ENCODE peak calls at places on chromosomes 12 and 14, in nine cellular contexts. One of them, this sample, is unnamed.

GRCh38 chr14:80615831-80616230 is 325.7 kb downstream of the CEP128 start:
- DNase-seq in choroid plexus epithelial cell: no peak
- DNase-seq in GM10248: peak; percentile 48
- DNase-seq in fibroblast of mammary gland: no peak
- DNase-seq in nephron progenitor cell: no peak
- DNase-seq in dorsolateral prefrontal cortex: no peak
- DNase-seq in heart left ventricle: no peak
- DNase-seq in progenitor cell of endocrine pancreas: no peak
- DNase-seq in lung: no peak
- DNase-seq in this sample: no peak

GRCh38 chr12:33593753-33594152 is 154.1 kb upstream of the SYT10 start:
- DNase-seq in choroid plexus epithelial cell: no peak
- DNase-seq in GM10248: no peak
- DNase-seq in fibroblast of mammary gland: no peak
- DNase-seq in nephron progenitor cell: no peak
- DNase-seq in dorsolateral prefrontal cortex: no peak
- DNase-seq in heart left ventricle: no peak
- DNase-seq in progenitor cell of endocrine pancreas: no peak
- DNase-seq in lung: no peak
- DNase-seq in this sample: no peak

GRCh38 chr14:88551936-88552565 is 2.8 kb downstream of the PTPN21 start:
- DNase-seq in choroid plexus epithelial cell: peak; percentile 28
- DNase-seq in GM10248: no peak
- DNase-seq in fibroblast of mammary gland: peak; percentile 27
- DNase-seq in nephron progenitor cell: peak; percentile 16
- DNase-seq in dorsolateral prefrontal cortex: peak; percentile 43
- DNase-seq in heart left ventricle: no peak
- DNase-seq in progenitor cell of endocrine pancreas: no peak
- DNase-seq in lung: no peak
- DNase-seq in this sample: no peak

GRCh38 chr14:89137514-89138163 is 279.4 kb downstream of the FOXN3 start:
- DNase-seq in choroid plexus epithelial cell: peak; percentile 77
- DNase-seq in GM10248: no peak
- DNase-seq in fibroblast of mammary gland: peak; percentile 97
- DNase-seq in nephron progenitor cell: no peak
- DNase-seq in dorsolateral prefrontal cortex: no peak
- DNase-seq in heart left ventricle: peak; percentile 12
- DNase-seq in progenitor cell of endocrine pancreas: no peak
- DNase-seq in lung: peak; percentile 88
- DNase-seq in this sample: no peak

GRCh38 chr12:108338915-108339657 is at the start of gene CMKLR1:
- DNase-seq in choroid plexus epithelial cell: no peak
- DNase-seq in GM10248: no peak
- DNase-seq in fibroblast of mammary gland: no peak
- DNase-seq in nephron progenitor cell: peak; percentile 49
- DNase-seq in dorsolateral prefrontal cortex: no peak
- DNase-seq in heart left ventricle: peak; percentile 71
- DNase-seq in progenitor cell of endocrine pancreas: no peak
- DNase-seq in lung: no peak
- DNase-seq in this sample: no peak

GRCh38 chr14:94088516-94088915 is 7.4 kb downstream of the IFI27L1 start:
- DNase-seq in choroid plexus epithelial cell: peak; percentile 23
- DNase-seq in GM10248: no peak
- DNase-seq in fibroblast of mammary gland: peak; percentile 66
- DNase-seq in nephron progenitor cell: no peak
- DNase-seq in dorsolateral prefrontal cortex: no peak
- DNase-seq in heart left ventricle: no peak
- DNase-seq in progenitor cell of endocrine pancreas: no peak
- DNase-seq in lung: no peak
- DNase-seq in this sample: no peak

GRCh38 chr14:32469388-32470160 is 140.5 kb downstream of the AKAP6 start:
- DNase-seq in choroid plexus epithelial cell: peak; percentile 80
- DNase-seq in GM10248: peak; percentile 22
- DNase-seq in fibroblast of mammary gland: peak; percentile 67
- DNase-seq in nephron progenitor cell: no peak
- DNase-seq in dorsolateral prefrontal cortex: no peak
- DNase-seq in heart left ventricle: no peak
- DNase-seq in progenitor cell of endocrine pancreas: no peak
- DNase-seq in lung: no peak
- DNase-seq in this sample: no peak

GRCh38 chr12:16165506-16165905 is 112.0 kb downstream of the SLC15A5 start:
- DNase-seq in choroid plexus epithelial cell: peak; percentile 73
- DNase-seq in GM10248: no peak
- DNase-seq in fibroblast of mammary gland: peak; percentile 78
- DNase-seq in nephron progenitor cell: peak; percentile 25
- DNase-seq in dorsolateral prefrontal cortex: no peak
- DNase-seq in heart left ventricle: no peak
- DNase-seq in progenitor cell of endocrine pancreas: no peak
- DNase-seq in lung: no peak
- DNase-seq in this sample: no peak

GRCh38 chr12:29783773-29784666 is at the start of gene TMTC1:
- DNase-seq in choroid plexus epithelial cell: peak; percentile 70
- DNase-seq in GM10248: peak; percentile 14
- DNase-seq in fibroblast of mammary gland: peak; percentile 58
- DNase-seq in nephron progenitor cell: peak; percentile 92
- DNase-seq in dorsolateral prefrontal cortex: peak; percentile 14
- DNase-seq in heart left ventricle: peak; percentile 87
- DNase-seq in progenitor cell of endocrine pancreas: peak; percentile 86
- DNase-seq in lung: peak; percentile 41
- DNase-seq in this sample: peak; percentile 32

GRCh38 chr14:56874375-56874774 is 64.1 kb upstream of the OTX2 start:
- DNase-seq in choroid plexus epithelial cell: no peak
- DNase-seq in GM10248: peak; percentile 11
- DNase-seq in fibroblast of mammary gland: peak; percentile 0
- DNase-seq in nephron progenitor cell: peak; percentile 8
- DNase-seq in dorsolateral prefrontal cortex: no peak
- DNase-seq in heart left ventricle: no peak
- DNase-seq in progenitor cell of endocrine pancreas: no peak
- DNase-seq in lung: no peak
- DNase-seq in this sample: no peak

GRCh38 chr14:54348001-54348611 is 48.7 kb upstream of the CDKN3 start:
- DNase-seq in choroid plexus epithelial cell: peak; percentile 70
- DNase-seq in GM10248: peak; percentile 63
- DNase-seq in fibroblast of mammary gland: peak; percentile 53
- DNase-seq in nephron progenitor cell: peak; percentile 41
- DNase-seq in dorsolateral prefrontal cortex: peak; percentile 14
- DNase-seq in heart left ventricle: no peak
- DNase-seq in progenitor cell of endocrine pancreas: no peak
- DNase-seq in lung: no peak
- DNase-seq in this sample: no peak

GRCh38 chr14:55274760-55275159 is 3.5 kb downstream of the FBXO34 start:
- DNase-seq in choroid plexus epithelial cell: peak; percentile 70
- DNase-seq in GM10248: no peak
- DNase-seq in fibroblast of mammary gland: peak; percentile 54
- DNase-seq in nephron progenitor cell: no peak
- DNase-seq in dorsolateral prefrontal cortex: no peak
- DNase-seq in heart left ventricle: no peak
- DNase-seq in progenitor cell of endocrine pancreas: no peak
- DNase-seq in lung: no peak
- DNase-seq in this sample: no peak

GRCh38 chr12:25352078-25352918 is 101.6 kb upstream of the KRAS start:
- DNase-seq in choroid plexus epithelial cell: peak; percentile 36
- DNase-seq in GM10248: no peak
- DNase-seq in fibroblast of mammary gland: no peak
- DNase-seq in nephron progenitor cell: no peak
- DNase-seq in dorsolateral prefrontal cortex: no peak
- DNase-seq in heart left ventricle: no peak
- DNase-seq in progenitor cell of endocrine pancreas: no peak
- DNase-seq in lung: no peak
- DNase-seq in this sample: no peak

GRCh38 chr12:116959198-116959460 is 48.4 kb downstream of the FBXW8 start:
- DNase-seq in choroid plexus epithelial cell: no peak
- DNase-seq in GM10248: no peak
- DNase-seq in fibroblast of mammary gland: no peak
- DNase-seq in nephron progenitor cell: no peak
- DNase-seq in dorsolateral prefrontal cortex: no peak
- DNase-seq in heart left ventricle: no peak
- DNase-seq in progenitor cell of endocrine pancreas: no peak
- DNase-seq in lung: no peak
- DNase-seq in this sample: no peak

GRCh38 chr12:15788266-15789214 is 648 bp downstream of the EPS8 start:
- DNase-seq in choroid plexus epithelial cell: peak; percentile 78
- DNase-seq in GM10248: peak; percentile 40
- DNase-seq in fibroblast of mammary gland: peak; percentile 53
- DNase-seq in nephron progenitor cell: peak; percentile 30
- DNase-seq in dorsolateral prefrontal cortex: peak; percentile 45
- DNase-seq in heart left ventricle: peak; percentile 27
- DNase-seq in progenitor cell of endocrine pancreas: peak; percentile 62
- DNase-seq in lung: peak; percentile 46
- DNase-seq in this sample: no peak

GRCh38 chr12:110683888-110684287 is 5.0 kb downstream of the HVCN1 start:
- DNase-seq in choroid plexus epithelial cell: no peak
- DNase-seq in GM10248: no peak
- DNase-seq in fibroblast of mammary gland: no peak
- DNase-seq in nephron progenitor cell: no peak
- DNase-seq in dorsolateral prefrontal cortex: no peak
- DNase-seq in heart left ventricle: no peak
- DNase-seq in progenitor cell of endocrine pancreas: no peak
- DNase-seq in lung: no peak
- DNase-seq in this sample: no peak

GRCh38 chr12:110687770-110688169 is 1.1 kb downstream of the HVCN1 start:
- DNase-seq in choroid plexus epithelial cell: no peak
- DNase-seq in GM10248: no peak
- DNase-seq in fibroblast of mammary gland: no peak
- DNase-seq in nephron progenitor cell: no peak
- DNase-seq in dorsolateral prefrontal cortex: no peak
- DNase-seq in heart left ventricle: no peak
- DNase-seq in progenitor cell of endocrine pancreas: no peak
- DNase-seq in lung: no peak
- DNase-seq in this sample: no peak

GRCh38 chr12:110688446-110689001 is 391 bp downstream of the HVCN1 start:
- DNase-seq in choroid plexus epithelial cell: no peak
- DNase-seq in GM10248: no peak
- DNase-seq in fibroblast of mammary gland: no peak
- DNase-seq in nephron progenitor cell: peak; percentile 19
- DNase-seq in dorsolateral prefrontal cortex: no peak
- DNase-seq in heart left ventricle: peak; percentile 29
- DNase-seq in progenitor cell of endocrine pancreas: no peak
- DNase-seq in lung: no peak
- DNase-seq in this sample: no peak

GRCh38 chr12:110684322-110684836 is 4.5 kb downstream of the HVCN1 start:
- DNase-seq in choroid plexus epithelial cell: peak; percentile 65
- DNase-seq in GM10248: peak; percentile 9
- DNase-seq in fibroblast of mammary gland: no peak
- DNase-seq in nephron progenitor cell: no peak
- DNase-seq in dorsolateral prefrontal cortex: no peak
- DNase-seq in heart left ventricle: no peak
- DNase-seq in progenitor cell of endocrine pancreas: no peak
- DNase-seq in lung: no peak
- DNase-seq in this sample: no peak

DNA sequence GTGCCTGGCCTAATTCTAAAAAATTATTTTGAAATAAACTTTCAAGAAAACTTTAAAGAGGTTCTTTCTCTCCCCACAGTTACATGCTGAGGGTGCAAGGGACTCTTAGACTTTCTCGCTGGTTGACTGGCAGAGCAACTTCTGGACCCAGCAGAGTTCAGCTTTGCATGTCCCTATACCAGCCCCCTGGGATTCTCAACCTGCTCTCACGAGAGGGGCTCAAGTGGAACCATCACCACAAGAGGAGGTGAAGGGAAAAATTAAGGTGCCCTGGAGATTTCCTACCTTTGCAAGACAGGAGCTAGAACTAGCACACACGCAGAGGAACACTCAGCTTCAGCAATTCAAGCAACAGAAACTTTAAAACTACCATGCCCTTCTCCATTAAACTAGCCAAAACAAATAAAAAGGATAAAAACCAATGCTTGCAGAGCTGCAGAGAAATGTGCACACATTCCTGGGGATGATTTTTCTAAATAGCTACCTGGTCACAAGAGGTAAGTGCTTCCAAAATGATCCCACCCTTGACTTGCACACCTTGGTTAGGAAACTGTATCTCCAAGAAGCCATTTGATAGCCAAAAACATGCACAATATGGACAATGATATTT is 2.5 kb downstream of the HVCN1 start:
- DNase-seq in choroid plexus epithelial cell: no peak
- DNase-seq in GM10248: peak; percentile 8
- DNase-seq in fibroblast of mammary gland: no peak
- DNase-seq in nephron progenitor cell: no peak
- DNase-seq in dorsolateral prefrontal cortex: no peak
- DNase-seq in heart left ventricle: no peak
- DNase-seq in progenitor cell of endocrine pancreas: no peak
- DNase-seq in lung: no peak
- DNase-seq in this sample: no peak
- TF ChIP-seq CTCF in choroid plexus epithelial cell: no peak
- TF ChIP-seq CTCF in GM10248: no peak
- TF ChIP-seq CTCF in fibroblast of mammary gland: no peak
- TF ChIP-seq CTCF in nephron progenitor cell: no peak
- TF ChIP-seq CTCF in dorsolateral prefrontal cortex: no peak
- TF ChIP-seq CTCF in heart left ventricle: no peak
- TF ChIP-seq CTCF in progenitor cell of endocrine pancreas: no peak
- TF ChIP-seq CTCF in lung: no peak
- TF ChIP-seq CTCF in this sample: no peak

DNA sequence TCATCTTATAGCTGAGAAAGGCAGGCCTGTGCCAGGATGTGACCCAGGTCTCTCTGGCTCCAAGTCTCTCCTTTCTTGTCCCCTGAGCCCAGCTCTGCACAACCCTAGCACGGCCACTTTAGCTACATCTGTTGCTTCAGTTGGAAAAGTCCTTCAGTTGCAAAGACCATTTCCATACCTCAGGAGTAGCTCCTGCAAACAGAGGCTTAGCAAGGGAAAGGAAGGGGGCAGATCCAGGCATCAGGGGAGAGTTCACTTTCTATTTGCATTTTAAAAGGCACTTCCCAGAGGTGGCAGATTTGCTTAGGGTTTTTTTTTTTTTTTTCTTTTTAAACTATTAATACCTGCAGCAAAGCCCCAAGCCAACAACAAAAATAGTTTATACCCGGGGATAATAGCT is 3.0 kb upstream of the PITPNM2 start:
- DNase-seq in choroid plexus epithelial cell: no peak
- DNase-seq in GM10248: no peak
- DNase-seq in fibroblast of mammary gland: no peak
- DNase-seq in nephron progenitor cell: no peak
- DNase-seq in dorsolateral prefrontal cortex: no peak
- DNase-seq in heart left ventricle: no peak
- DNase-seq in progenitor cell of endocrine pancreas: no peak
- DNase-seq in lung: no peak
- DNase-seq in this sample: no peak
- TF ChIP-seq CTCF in choroid plexus epithelial cell: no peak
- TF ChIP-seq CTCF in GM10248: no peak
- TF ChIP-seq CTCF in fibroblast of mammary gland: no peak
- TF ChIP-seq CTCF in nephron progenitor cell: no peak
- TF ChIP-seq CTCF in dorsolateral prefrontal cortex: no peak
- TF ChIP-seq CTCF in heart left ventricle: no peak
- TF ChIP-seq CTCF in progenitor cell of endocrine pancreas: no peak
- TF ChIP-seq CTCF in lung: no peak
- TF ChIP-seq CTCF in this sample: no peak

GRCh38 chr14:87049886-87050820 is 942.8 kb downstream of the GALC start:
- DNase-seq in choroid plexus epithelial cell: peak; percentile 26
- DNase-seq in GM10248: no peak
- DNase-seq in fibroblast of mammary gland: peak; percentile 45
- DNase-seq in nephron progenitor cell: peak; percentile 22
- DNase-seq in dorsolateral prefrontal cortex: no peak
- DNase-seq in heart left ventricle: no peak
- DNase-seq in progenitor cell of endocrine pancreas: no peak
- DNase-seq in lung: no peak
- DNase-seq in this sample: no peak
- TF ChIP-seq CTCF in choroid plexus epithelial cell: peak; percentile 48
- TF ChIP-seq CTCF in GM10248: no peak
- TF ChIP-seq CTCF in fibroblast of mammary gland: peak; percentile 55
- TF ChIP-seq CTCF in nephron progenitor cell: peak; percentile 51
- TF ChIP-seq CTCF in dorsolateral prefrontal cortex: no peak
- TF ChIP-seq CTCF in heart left ventricle: peak; percentile 29
- TF ChIP-seq CTCF in progenitor cell of endocrine pancreas: peak; percentile 73
- TF ChIP-seq CTCF in lung: no peak
- TF ChIP-seq CTCF in this sample: peak; percentile 54

GRCh38 chr12:26629864-26630263 is 203.1 kb downstream of the ITPR2 start:
- DNase-seq in choroid plexus epithelial cell: peak; percentile 75
- DNase-seq in GM10248: no peak
- DNase-seq in fibroblast of mammary gland: peak; percentile 34
- DNase-seq in nephron progenitor cell: no peak
- DNase-seq in dorsolateral prefrontal cortex: no peak
- DNase-seq in heart left ventricle: no peak
- DNase-seq in progenitor cell of endocrine pancreas: no peak
- DNase-seq in lung: no peak
- DNase-seq in this sample: no peak
- TF ChIP-seq CTCF in choroid plexus epithelial cell: peak; percentile 79
- TF ChIP-seq CTCF in GM10248: peak; percentile 2
- TF ChIP-seq CTCF in fibroblast of mammary gland: peak; percentile 46
- TF ChIP-seq CTCF in nephron progenitor cell: no peak
- TF ChIP-seq CTCF in dorsolateral prefrontal cortex: peak; percentile 45
- TF ChIP-seq CTCF in heart left ventricle: no peak
- TF ChIP-seq CTCF in progenitor cell of endocrine pancreas: peak; percentile 28
- TF ChIP-seq CTCF in lung: no peak
- TF ChIP-seq CTCF in this sample: peak; percentile 11

This sample was measured in D721Med.